ENCODE peak calls at places on chromosomes 11 and 22, in nine cellular contexts. J, N, K, Z, L, B, T, W and U are unnamed samples.

GRCh38 chr11:62832346-62833234 is at the start of gene TEX54:
- DNase-seq in J (no peak), N (no peak), K (no peak), Z (no peak), L (no peak), B (no peak), T (no peak), W (peak; percentile 64), U (no peak)

GRCh38 chr22:30481711-30482110 is 9.9 kb upstream of the SEC14L3 start:
- DNase-seq in J (no peak), N (peak; percentile 11), K (no peak), Z (no peak), L (peak; percentile 69), B (peak; percentile 11), T (no peak), W (no peak), U (no peak)

GRCh38 chr11:63536669-63537292 is at the start of gene PLAAT4:
- DNase-seq in J (no peak), N (peak; percentile 73), K (peak; percentile 76), Z (no peak), L (peak; percentile 73), B (peak; percentile 81), T (no peak), W (peak; percentile 31), U (no peak)

GRCh38 chr22:26479043-26479791 is 4.4 kb downstream of the HPS4 start:
- DNase-seq in J (no peak), N (no peak), K (no peak), Z (no peak), L (no peak), B (no peak), T (no peak), W (no peak), U (no peak)

GRCh38 chr11:19419813-19420212 is 179.1 kb upstream of the E2F8 start:
- DNase-seq in J (no peak), N (peak; percentile 49), K (no peak), Z (no peak), L (peak; percentile 87), B (no peak), T (no peak), W (no peak), U (no peak)

GRCh38 chr11:330307-330693 is 9.6 kb upstream of the IFITM3 start:
- DNase-seq in J (no peak), N (no peak), K (no peak), Z (no peak), L (no peak), B (no peak), T (peak; percentile 51), W (no peak), U (no peak)

GRCh38 chr11:68002575-68002942 is 1.3 kb downstream of the UNC93B1 start:
- DNase-seq in J (no peak), N (no peak), K (no peak), Z (no peak), L (no peak), B (no peak), T (no peak), W (no peak), U (no peak)

GRCh38 chr11:114366331-114367243 is 33.7 kb downstream of the C11orf71 start:
- DNase-seq in J (peak; percentile 76), N (peak; percentile 63), K (no peak), Z (no peak), L (peak; percentile 76), B (peak; percentile 78), T (no peak), W (no peak), U (peak; percentile 62)

GRCh38 chr22:41917906-41918791 is 3.3 kb upstream of the SHISA8 start:
- DNase-seq in J (no peak), N (peak; percentile 58), K (no peak), Z (peak; percentile 74), L (no peak), B (peak; percentile 65), T (no peak), W (no peak), U (no peak)

GRCh38 chr11:8366316-8366715 is 102.6 kb upstream of the LMO1 start:
- DNase-seq in J (no peak), N (no peak), K (no peak), Z (no peak), L (no peak), B (no peak), T (no peak), W (no peak), U (no peak)

GRCh38 chr22:41770715-41771452 is 29.6 kb upstream of the CCDC134 start:
- DNase-seq in J (no peak), N (no peak), K (no peak), Z (no peak), L (no peak), B (no peak), T (no peak), W (no peak), U (no peak)

GRCh38 chr11:119147604-119148333 is 1.1 kb upstream of the ABCG4 start:
- DNase-seq in J (no peak), N (no peak), K (no peak), Z (no peak), L (no peak), B (no peak), T (peak; percentile 68), W (no peak), U (peak; percentile 57)

GRCh38 chr22:50039669-50040458 is 18.2 kb downstream of the TTLL8 start:
- DNase-seq in J (no peak), N (no peak), K (no peak), Z (no peak), L (no peak), B (no peak), T (no peak), W (no peak), U (no peak)

GRCh38 chr11:975824-976223 is 50.2 kb downstream of the AP2A2 start:
- DNase-seq in J (no peak), N (peak; percentile 57), K (peak; percentile 60), Z (no peak), L (peak; percentile 49), B (peak; percentile 54), T (peak; percentile 88), W (no peak), U (peak; percentile 85)

GRCh38 chr11:70788247-70789022 is 390.1 kb downstream of the CTTN start:
- DNase-seq in J (peak; percentile 66), N (peak; percentile 75), K (no peak), Z (no peak), L (peak; percentile 58), B (peak; percentile 77), T (no peak), W (no peak), U (no peak)

GRCh38 chr22:22752199-22752555 is 107.8 kb downstream of the GGTLC2 start:
- DNase-seq in J (no peak), N (no peak), K (no peak), Z (no peak), L (no peak), B (no peak), T (no peak), W (no peak), U (no peak)

GRCh38 chr11:60955566-60955965 is 3.6 kb upstream of the SLC15A3 start:
- DNase-seq in J (no peak), N (no peak), K (no peak), Z (no peak), L (no peak), B (no peak), T (no peak), W (no peak), U (no peak)

GRCh38 chr22:22897947-22898346 is 10.3 kb downstream of the IGLL5 start:
- DNase-seq in J (no peak), N (no peak), K (no peak), Z (no peak), L (no peak), B (no peak), T (no peak), W (no peak), U (no peak)

GRCh38 chr11:106920899-106921504 is 97.3 kb downstream of the GUCY1A2 start:
- DNase-seq in J (no peak), N (peak; percentile 5), K (no peak), Z (no peak), L (no peak), B (peak; percentile 9), T (no peak), W (no peak), U (no peak)

GRCh38 chr11:56473252-56473651 is at the start of gene OR5M3:
- DNase-seq in J (no peak), N (no peak), K (no peak), Z (no peak), L (no peak), B (no peak), T (no peak), W (no peak), U (no peak)

GRCh38 chr22:27564806-27565205 is 236.8 kb downstream of the MN1 start:
- DNase-seq in J (no peak), N (no peak), K (no peak), Z (no peak), L (no peak), B (no peak), T (no peak), W (no peak), U (no peak)

GRCh38 chr11:86464509-86465221 is 90.0 kb downstream of the CCDC81 start:
- DNase-seq in J (no peak), N (no peak), K (no peak), Z (no peak), L (no peak), B (no peak), T (no peak), W (no peak), U (no peak)

GRCh38 chr11:70169136-70169535 is 34.0 kb upstream of the FADD start:
- DNase-seq in J (no peak), N (no peak), K (no peak), Z (no peak), L (no peak), B (no peak), T (no peak), W (no peak), U (no peak)

GRCh38 chr11:9850224-9850895 is 186.5 kb downstream of the SWAP70 start:
- DNase-seq in J (no peak), N (no peak), K (no peak), Z (no peak), L (peak; percentile 42), B (no peak), T (no peak), W (no peak), U (no peak)

GRCh38 chr11:34461215-34461614 is 22.5 kb downstream of the CAT start:
- DNase-seq in J (no peak), N (no peak), K (no peak), Z (no peak), L (no peak), B (no peak), T (no peak), W (no peak), U (no peak)

GRCh38 chr11:9753031-9753430 is 89.2 kb downstream of the SWAP70 start:
- DNase-seq in J (no peak), N (peak; percentile 60), K (no peak), Z (no peak), L (peak; percentile 63), B (peak; percentile 48), T (no peak), W (no peak), U (no peak)

GRCh38 chr11:798093-798713 is at the start of gene SLC25A22:
- DNase-seq in J (no peak), N (peak; percentile 63), K (peak; percentile 95), Z (no peak), L (peak; percentile 60), B (peak; percentile 81), T (peak; percentile 92), W (peak; percentile 87), U (peak; percentile 85)

GRCh38 chr11:75966546-75967287 is 151.7 kb downstream of the UVRAG start:
- DNase-seq in J (peak; percentile 81), N (peak; percentile 92), K (no peak), Z (no peak), L (peak; percentile 88), B (peak; percentile 89), T (no peak), W (no peak), U (peak; percentile 43)

GRCh38 chr11:118790357-118791014 is 478 bp downstream of the DDX6 start:
- DNase-seq in J (no peak), N (peak; percentile 77), K (no peak), Z (peak; percentile 68), L (peak; percentile 58), B (peak; percentile 56), T (peak; percentile 83), W (no peak), U (peak; percentile 86)

GRCh38 chr11:81331611-81332205 is 1402.0 kb downstream of the FAM181B start:
- DNase-seq in J (no peak), N (no peak), K (no peak), Z (no peak), L (no peak), B (no peak), T (no peak), W (no peak), U (no peak)